ENCODE peak calls at places on chromosomes 7 and 10, in eight cellular contexts. Z is pancreas, Q is endothelial cell of umbilical vein, Y is IMR-90, B is heart left ventricle, O is endodermal cell, N is PC-3, A is osteoblast. W is an unnamed sample. For H3K4me1 and H3K27me3, the result is how much of the 10 kb centered on the place peaks cover.

GRCh38 chr10:17735166-17735941 is 16.6 kb upstream of the TMEM236 start:
- DNase-seq in Z (peak), Q (peak), Y (no peak), B (peak), O (no peak), N (no peak), A (no peak), W (no peak)

GRCh38 chr7:75590373-75591005 is 98.4 kb downstream of the SPDYE5 start:
- DNase-seq in Z (no peak), Q (no peak), Y (no peak), B (no peak), O (no peak), N (no peak), A (no peak), W (no peak)

GRCh38 chr7:4758111-4758510 is 17.3 kb upstream of the AP5Z1 start:
- DNase-seq in Z (no peak), Q (no peak), Y (no peak), B (no peak), O (no peak), N (no peak), A (no peak), W (no peak)

GRCh38 chr7:75971961-75972763 is 22.2 kb downstream of the TMEM120A start:
- DNase-seq in Z (no peak), Q (no peak), Y (no peak), B (no peak), O (peak), N (no peak), A (peak), W (peak)

GRCh38 chr7:95578299-95578855 is 17.9 kb downstream of the PDK4 start:
- DNase-seq in Z (no peak), Q (no peak), Y (no peak), B (no peak), O (no peak), N (no peak), A (no peak), W (no peak)

GRCh38 chr10:44864637-44865288 is 46.4 kb upstream of the TMEM72 start:
- DNase-seq in Z (peak), Q (peak), Y (peak), B (peak), O (peak), N (peak), A (peak), W (peak)

GRCh38 chr10:128147669-128148068 is 21.4 kb upstream of the MKI67 start:
- DNase-seq in Z (no peak), Q (no peak), Y (peak), B (no peak), O (no peak), N (peak), A (peak), W (no peak)

GRCh38 chr10:15223174-15223573 is 54.7 kb upstream of the NMT2 start:
- DNase-seq in Z (no peak), Q (peak), Y (peak), B (no peak), O (no peak), N (peak), A (peak), W (no peak)

GRCh38 chr7:18345641-18346234 is 149.8 kb upstream of the HDAC9 start:
- DNase-seq in Z (no peak), Q (peak), Y (peak), B (no peak), O (peak), N (peak), A (no peak), W (peak)

GRCh38 chr7:155414508-155414907 is 43.4 kb upstream of the EN2 start:
- DNase-seq in Z (no peak), Q (no peak), Y (no peak), B (no peak), O (peak), N (no peak), A (no peak), W (no peak)

GRCh38 chr10:44339218-44339617 is 45.7 kb downstream of the CXCL12 start:
- DNase-seq in Z (no peak), Q (no peak), Y (peak), B (no peak), O (peak), N (peak), A (no peak), W (no peak)

GRCh38 chr10:31358688-31359330 is 39.8 kb downstream of the ZEB1 start:
- DNase-seq in Z (no peak), Q (no peak), Y (peak), B (no peak), O (no peak), N (peak), A (no peak), W (no peak)

GRCh38 chr10:102644066-102644645 is at the start of gene TRIM8:
- DNase-seq in Z (peak), Q (peak), Y (no peak), B (no peak), O (peak), N (peak), A (peak), W (peak)

GRCh38 chr7:143892527-143893300 is 9.3 kb downstream of the TCAF1 start:
- DNase-seq in Z (no peak), Q (peak), Y (peak), B (no peak), O (peak), N (peak), A (no peak), W (peak)

GRCh38 chr10:44757551-44758205 is 153.5 kb upstream of the TMEM72 start:
- DNase-seq in Z (no peak), Q (no peak), Y (no peak), B (no peak), O (no peak), N (no peak), A (no peak), W (no peak)

GRCh38 chr10:70500812-70501301 is 22.3 kb downstream of the PALD1 start:
- DNase-seq in Z (no peak), Q (peak), Y (no peak), B (peak), O (no peak), N (no peak), A (no peak), W (no peak)

GRCh38 chr10:74322141-74322540 is 171.1 kb downstream of the ADK start:
- DNase-seq in Z (no peak), Q (no peak), Y (no peak), B (no peak), O (no peak), N (no peak), A (no peak), W (no peak)

GRCh38 chr7:112371721-112372120 is 78.5 kb upstream of the IFRD1 start:
- DNase-seq in Z (no peak), Q (no peak), Y (peak), B (no peak), O (no peak), N (no peak), A (no peak), W (no peak)

GRCh38 chr10:78071857-78072179 is 38.2 kb downstream of the RPS24 start:
- DNase-seq in Z (no peak), Q (no peak), Y (no peak), B (no peak), O (no peak), N (no peak), A (no peak), W (no peak)

GRCh38 chr10:70274643-70275042 is 9.2 kb downstream of the NPFFR1 start:
- DNase-seq in Z (no peak), Q (no peak), Y (peak), B (peak), O (no peak), N (no peak), A (peak), W (no peak)

GRCh38 chr7:101953248-101953819 is 135.9 kb downstream of the CUX1 start:
- DNase-seq in Z (no peak), Q (no peak), Y (peak), B (no peak), O (no peak), N (peak), A (no peak), W (peak)

GRCh38 chr7:32579776-32580175 is 84.5 kb downstream of the AVL9 start:
- DNase-seq in Z (no peak), Q (no peak), Y (no peak), B (no peak), O (no peak), N (peak), A (no peak), W (no peak)

GRCh38 chr10:17144757-17145156 is 15.1 kb upstream of the CUBN start:
- DNase-seq in Z (no peak), Q (no peak), Y (peak), B (no peak), O (no peak), N (peak), A (no peak), W (no peak)

GRCh38 chr10:101130984-101131961 is at the start of gene TLX1:
- DNase-seq in Z (peak), Q (no peak), Y (no peak), B (no peak), O (peak), N (no peak), A (peak), W (peak)

GRCh38 chr7:4733936-4734528 is 41.4 kb upstream of the AP5Z1 start:
- DNase-seq in Z (no peak), Q (no peak), Y (no peak), B (no peak), O (no peak), N (no peak), A (no peak), W (no peak)

GRCh38 chr7:126040114-126041045 is 1110.8 kb upstream of the POT1 start:
- DNase-seq in Z (peak), Q (no peak), Y (no peak), B (no peak), O (peak), N (no peak), A (no peak), W (peak)

GRCh38 chr10:91525939-91526712 is 106.7 kb downstream of the PPP1R3C start:
- DNase-seq in Z (peak), Q (no peak), Y (no peak), B (no peak), O (no peak), N (no peak), A (no peak), W (peak)

GRCh38 chr7:155392726-155393570 is 65.0 kb upstream of the EN2 start:
- DNase-seq in Z (no peak), Q (no peak), Y (no peak), B (no peak), O (peak), N (peak), A (no peak), W (no peak)

GRCh38 chr7:100219271-100219737 is 445 bp upstream of the PVRIG start:
- DNase-seq in Z (no peak), Q (no peak), Y (no peak), B (no peak), O (no peak), N (no peak), A (no peak), W (no peak)

GRCh38 chr7:15068324-15068723 is 165.8 kb upstream of the DGKB start:
- DNase-seq in Z (no peak), Q (no peak), Y (no peak), B (no peak), O (no peak), N (no peak), A (no peak), W (no peak)

GRCh38 chr7:44305564-44306507 is 19.6 kb downstream of the CAMK2B start:
- DNase-seq in Z (no peak), Q (no peak), Y (no peak), B (no peak), O (peak), N (no peak), A (peak), W (no peak)

DNA sequence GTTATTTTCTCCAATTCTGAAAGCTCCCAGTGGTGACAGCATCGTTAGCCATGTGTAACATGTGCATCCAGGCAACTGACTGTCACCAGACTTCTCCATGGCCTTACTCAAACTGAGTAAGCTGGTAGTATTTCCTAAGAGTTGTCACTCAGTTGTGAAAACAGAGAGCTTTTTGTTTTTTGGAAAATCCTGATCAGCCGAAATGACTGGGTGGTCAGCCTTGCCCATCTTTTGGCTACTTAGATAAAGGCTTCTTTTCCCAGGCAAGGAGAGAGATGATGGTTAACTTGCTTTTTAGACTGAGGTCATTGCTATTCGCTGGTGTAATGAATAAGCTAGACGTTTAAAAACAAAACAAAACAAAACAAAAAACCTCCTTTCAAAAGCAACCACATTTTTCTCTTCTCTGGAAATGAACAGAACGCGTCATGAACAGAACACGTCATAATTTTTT is 159.5 kb upstream of the KLF14 start:
- DNase-seq in Z (no peak), Q (no peak), Y (peak), B (no peak), O (no peak), N (no peak), A (peak), W (no peak)
- H3K4me1 ChIP-seq in Z (under half), Q (half or more), Y (under half), B (half or more), O (under half), N (half or more), A (half or more), W (under half)

DNA sequence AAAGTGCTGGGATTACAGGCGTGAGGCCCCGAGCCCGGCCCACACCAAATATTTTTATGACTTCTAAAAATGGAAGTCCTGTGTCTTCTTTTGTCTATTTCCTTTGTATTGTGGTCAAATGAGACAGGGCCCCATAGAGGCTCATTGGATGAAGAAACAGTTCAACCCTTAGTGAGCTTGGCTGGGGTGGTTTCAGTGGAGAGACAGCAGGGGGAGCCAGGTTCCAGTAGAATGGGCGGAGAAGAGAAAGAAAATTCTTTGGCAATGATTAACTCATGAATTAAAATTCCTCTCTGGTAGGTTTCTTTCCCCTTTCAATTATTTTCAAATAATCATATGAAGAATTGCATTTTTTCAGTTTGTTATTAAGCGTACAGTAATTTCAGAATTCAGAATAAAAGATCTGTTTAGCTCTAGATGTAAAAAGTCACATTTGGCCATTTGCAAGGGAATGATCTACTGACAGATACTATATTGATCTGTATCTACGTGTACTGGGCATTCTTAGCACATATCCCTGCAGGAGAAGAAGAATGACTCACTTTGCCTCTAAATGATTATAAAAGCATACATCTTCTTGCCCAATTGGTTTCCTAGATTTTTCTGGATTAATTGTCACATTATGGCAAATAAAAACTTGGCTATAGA is 43.2 kb downstream of the PNLIPRP3 start:
- DNase-seq in Z (peak), Q (no peak), Y (no peak), B (no peak), O (peak), N (peak), A (no peak), W (no peak)
- TF ChIP-seq CTCF in Z (peak), Q (no peak), Y (peak), B (no peak), O (peak), N (peak), A (peak), W (peak)

GRCh38 chr7:150745086-150745485 is 7.9 kb downstream of the GIMAP5 start:
- DNase-seq in Z (no peak), Q (no peak), Y (no peak), B (no peak), O (no peak), N (no peak), A (no peak), W (no peak)

GRCh38 chr7:150751702-150752101 is 14.5 kb downstream of the GIMAP5 start:
- DNase-seq in Z (no peak), Q (no peak), Y (no peak), B (peak), O (no peak), N (no peak), A (peak), W (no peak)

GRCh38 chr7:150746931-150747330 is 9.7 kb downstream of the GIMAP5 start:
- DNase-seq in Z (no peak), Q (no peak), Y (no peak), B (no peak), O (no peak), N (no peak), A (no peak), W (no peak)

GRCh38 chr7:150745868-150746267 is 8.7 kb downstream of the GIMAP5 start:
- DNase-seq in Z (no peak), Q (no peak), Y (no peak), B (no peak), O (no peak), N (no peak), A (no peak), W (no peak)

DNA sequence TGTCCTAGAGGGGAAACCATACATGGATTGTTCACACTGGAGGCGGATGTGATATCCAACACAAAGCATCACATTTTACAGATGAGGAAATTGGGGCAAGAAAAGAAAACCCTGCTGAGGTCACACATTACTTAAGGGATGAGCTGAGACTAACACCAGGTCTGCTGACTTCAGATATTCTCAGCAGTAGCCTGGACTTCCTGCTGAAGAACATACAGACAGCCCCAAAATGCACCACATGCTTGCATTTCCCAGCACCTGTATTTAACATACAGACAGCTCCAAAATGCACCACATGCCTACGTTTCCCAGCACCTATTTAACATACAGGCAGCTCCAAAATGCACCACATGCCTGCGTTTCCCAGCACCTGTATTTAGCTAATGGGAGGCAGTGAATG is 11.2 kb downstream of the GIMAP5 start:
- DNase-seq in Z (no peak), Q (no peak), Y (no peak), B (no peak), O (no peak), N (no peak), A (no peak), W (no peak)
- H3K27me3 ChIP-seq in Z (under half), Q (under half), Y (under half), B (under half), O (half or more), N (half or more), A (under half), W (under half)

GRCh38 chr7:81155654-81156373 is 237.0 kb upstream of the SEMA3C start:
- DNase-seq in Z (no peak), Q (no peak), Y (no peak), B (no peak), O (no peak), N (peak), A (no peak), W (no peak)

GRCh38 chr7:81154565-81154964 is 235.7 kb upstream of the SEMA3C start:
- DNase-seq in Z (no peak), Q (no peak), Y (no peak), B (no peak), O (no peak), N (no peak), A (no peak), W (no peak)

GRCh38 chr7:81161459-81162075 is 242.7 kb upstream of the SEMA3C start:
- DNase-seq in Z (no peak), Q (no peak), Y (peak), B (no peak), O (no peak), N (peak), A (peak), W (peak)

GRCh38 chr7:81159402-81159801 is 240.6 kb upstream of the SEMA3C start:
- DNase-seq in Z (no peak), Q (no peak), Y (peak), B (no peak), O (no peak), N (peak), A (peak), W (peak)

DNA sequence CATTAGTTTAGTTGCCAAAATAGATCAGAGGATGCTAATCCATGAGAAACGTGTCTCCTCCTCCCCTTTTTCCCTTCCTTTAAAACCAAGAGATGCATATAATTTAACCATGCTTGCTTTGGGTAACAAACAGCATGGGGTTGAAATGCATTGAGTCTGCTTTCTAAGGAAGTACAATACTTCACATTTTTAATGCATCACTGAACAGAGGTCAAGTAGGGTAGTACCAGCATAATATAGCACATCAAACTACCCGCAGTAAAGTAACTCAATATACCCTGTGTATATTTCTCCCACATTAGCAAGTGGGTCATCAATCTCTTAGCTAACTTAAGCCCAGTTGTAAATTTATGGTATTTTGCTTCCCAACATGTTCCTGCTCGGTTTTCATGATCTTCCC is 239.3 kb upstream of the SEMA3C start:
- DNase-seq in Z (no peak), Q (no peak), Y (no peak), B (no peak), O (no peak), N (no peak), A (no peak), W (no peak)
- H3K4me1 ChIP-seq in Z (under half), Q (under half), Y (under half), B (under half), O (under half), N (under half), A (under half), W (under half)

GRCh38 chr7:128217030-128217805 is 23.9 kb upstream of the LEP start:
- DNase-seq in Z (no peak), Q (no peak), Y (peak), B (peak), O (peak), N (peak), A (peak), W (no peak)
- TF ChIP-seq CTCF in Z (no peak), Q (no peak), Y (no peak), B (no peak), O (no peak), N (no peak), A (no peak), W (no peak)

GRCh38 chr10:104689105-104689504 is 48.0 kb downstream of the SORCS3 start:
- DNase-seq in Z (no peak), Q (no peak), Y (no peak), B (no peak), O (no peak), N (no peak), A (no peak), W (no peak)
- H3K27me3 ChIP-seq in Z (under half), Q (under half), Y (under half), B (under half), O (under half), N (under half), A (under half), W (under half)

GRCh38 chr7:107170051-107170661 is 1.4 kb downstream of the HBP1 start:
- DNase-seq in Z (no peak), Q (no peak), Y (no peak), B (no peak), O (no peak), N (no peak), A (peak), W (no peak)
- H3K4me1 ChIP-seq in Z (under half), Q (under half), Y (under half), B (under half), O (under half), N (under half), A (under half), W (under half)

W was measured in BE2C.